ENCODE peak calls at places on chromosomes 4 and X, in six cellular contexts. C is activated T-cell treated with anti-CD3 and anti-CD28 coated beads, Interleukin-2, amount 50 U/mL, for 4 hours; R is esophagus muscularis mucosa; S is upper lobe of right lung; V is RPMI7951; I is stimulated activated CD4-positive, alpha-beta T cell treated with anti-CD3 and anti-CD28 coated beads, Interleukin-2, amount 100 ng/mL, for 48 hours. Q is an unnamed sample.

GRCh38 chrX:627510-627964 is 3.1 kb upstream of the SHOX start:
- DNase-seq in V (no peak), S (no peak), R (peak; percentile 83), C (no peak), I (no peak), Q (no peak)

GRCh38 chr4:86108152-86108551 is 251.7 kb downstream of the MAPK10 start:
- DNase-seq in I (no peak), S (no peak), R (no peak), C (no peak), V (no peak), Q (no peak)

GRCh38 chr4:150139297-150139696 is 61.1 kb downstream of the DCLK2 start:
- DNase-seq in R (no peak), V (no peak), C (no peak), I (no peak), S (no peak), Q (no peak)

GRCh38 chr4:142238589-142238988 is 602.2 kb downstream of the IL15 start:
- DNase-seq in S (no peak), R (no peak), I (no peak), C (no peak), V (no peak), Q (no peak)

GRCh38 chr4:3122081-3122563 is 47.6 kb downstream of the HTT start:
- DNase-seq in V (peak; percentile 62), R (no peak), I (no peak), S (no peak), C (no peak), Q (no peak)

GRCh38 chrX:128698528-128698927 is 646.3 kb upstream of the ACTRT1 start:
- DNase-seq in R (no peak), V (no peak), C (no peak), S (no peak), I (no peak), Q (no peak)

GRCh38 chr4:158122501-158122900 is 50.3 kb downstream of the GASK1B start:
- DNase-seq in S (no peak), I (no peak), V (no peak), C (no peak), R (no peak), Q (no peak)

GRCh38 chr4:42632653-42633382 is 24.1 kb downstream of the ATP8A1 start:
- DNase-seq in V (no peak), S (no peak), C (no peak), R (no peak), I (no peak), Q (no peak)

GRCh38 chrX:2848806-2849420 is 20.2 kb downstream of the GYG2 start:
- DNase-seq in R (no peak), C (no peak), V (peak; percentile 69), S (no peak), I (no peak), Q (no peak)

GRCh38 chrX:71664889-71665491 is 2.4 kb upstream of the LOC101059915 start:
- DNase-seq in C (no peak), V (no peak), R (no peak), I (no peak), S (no peak), Q (no peak)

GRCh38 chr4:176656108-176656507 is 136.6 kb downstream of the VEGFC start:
- DNase-seq in S (no peak), V (no peak), I (no peak), C (no peak), R (no peak), Q (no peak)

GRCh38 chr4:168550071-168550766 is 53.4 kb downstream of the PALLD start:
- DNase-seq in C (no peak), I (no peak), S (no peak), V (peak; percentile 36), R (no peak), Q (no peak)

GRCh38 chrX:103488332-103488731 is 31.0 kb downstream of the RAB40A start:
- DNase-seq in C (no peak), I (no peak), R (no peak), V (peak; percentile 3), S (no peak), Q (peak; percentile 44)

GRCh38 chr4:98711526-98711925 is 53.1 kb upstream of the TSPAN5 start:
- DNase-seq in S (no peak), V (no peak), C (no peak), R (no peak), I (no peak), Q (no peak)

GRCh38 chr4:182242793-182243192 is 409 bp upstream of the TENM3 start:
- DNase-seq in V (peak; percentile 58), S (no peak), C (no peak), R (no peak), I (no peak), Q (no peak)

GRCh38 chrX:11214346-11215190 is 78.6 kb upstream of the AMELX start:
- DNase-seq in R (no peak), I (no peak), S (no peak), V (no peak), C (no peak), Q (no peak)

GRCh38 chrX:54714424-54714823 is 83.6 kb downstream of the ITIH6 start:
- DNase-seq in R (no peak), S (no peak), V (no peak), C (no peak), I (no peak), Q (no peak)

GRCh38 chrX:11398785-11399184 is 105.6 kb downstream of the AMELX start:
- DNase-seq in C (no peak), R (no peak), I (no peak), S (no peak), V (no peak), Q (no peak)

GRCh38 chr4:120921456-120922389 is 803 bp downstream of the PRDM5 start:
- DNase-seq in R (no peak), S (peak; percentile 88), I (peak; percentile 10), V (peak; percentile 78), C (peak; percentile 47), Q (peak; percentile 73)

GRCh38 chr4:113718252-113718651 is 43.3 kb downstream of the CAMK2D start:
- DNase-seq in R (no peak), I (no peak), S (no peak), V (no peak), C (no peak), Q (no peak)

GRCh38 chr4:157043131-157043530 is 32.8 kb upstream of the GLRB start:
- DNase-seq in S (no peak), I (no peak), C (no peak), V (peak; percentile 67), R (no peak), Q (no peak)

GRCh38 chr4:142656178-142656577 is 189.9 kb downstream of the INPP4B start:
- DNase-seq in S (no peak), I (peak; percentile 5), V (peak; percentile 12), C (no peak), R (no peak), Q (peak; percentile 63)

GRCh38 chr4:186078977-186079697 is 10.2 kb downstream of the TLR3 start:
- DNase-seq in I (no peak), V (no peak), R (no peak), S (no peak), C (no peak), Q (no peak)

GRCh38 chr4:124044867-124045266 is 648.3 kb downstream of the SPRY1 start:
- DNase-seq in C (no peak), S (no peak), R (no peak), I (no peak), V (no peak), Q (no peak)

GRCh38 chr4:183478123-183478522 is 26.7 kb upstream of the ING2 start:
- DNase-seq in I (no peak), S (no peak), R (no peak), C (no peak), V (no peak), Q (no peak)

GRCh38 chr4:187608001-187608421 is 387.6 kb upstream of the ZFP42 start:
- DNase-seq in I (no peak), R (no peak), V (peak; percentile 28), S (no peak), C (no peak), Q (no peak)

GRCh38 chr4:132227349-132228165 is 921.5 kb upstream of the PCDH10 start:
- DNase-seq in R (no peak), V (peak; percentile 45), C (no peak), I (peak; percentile 6), S (no peak), Q (peak; percentile 86)

GRCh38 chr4:106367072-106367471 is 1.5 kb downstream of the GIMD1 start:
- DNase-seq in I (no peak), S (no peak), C (no peak), V (no peak), R (no peak), Q (no peak)

GRCh38 chr4:5989236-5990225 is 28.7 kb downstream of the C4orf50 start:
- DNase-seq in C (no peak), S (peak; percentile 49), R (no peak), V (no peak), I (no peak), Q (no peak)

Q was measured in DMS53.